ENCODE peak calls at places on chromosomes 6 and 20, in nine cellular contexts. One of them, this sample, is unnamed.

GRCh38 chr6:7541175-7542064 is at the start of gene DSP:
- DNase-seq in A549: peak
- DNase-seq in ovary: no peak
- DNase-seq in Peyer's patch: peak
- DNase-seq in stomach: peak
- DNase-seq in upper lobe of right lung: peak
- DNase-seq in HL-60: no peak
- DNase-seq in left ventricle myocardium inferior: peak
- DNase-seq in fibroblast of villous mesenchyme: no peak
- DNase-seq in this sample: no peak

GRCh38 chr6:117267766-117268534 is 2.6 kb downstream of the VGLL2 start:
- DNase-seq in stomach: no peak
- DNase-seq in HL-60: no peak
- DNase-seq in left ventricle myocardium inferior: no peak
- DNase-seq in Peyer's patch: no peak
- DNase-seq in fibroblast of villous mesenchyme: no peak
- DNase-seq in ovary: no peak
- DNase-seq in upper lobe of right lung: no peak
- DNase-seq in A549: no peak
- DNase-seq in this sample: no peak

GRCh38 chr6:81834141-81834621 is 81.7 kb upstream of the TENT5A start:
- DNase-seq in upper lobe of right lung: no peak
- DNase-seq in Peyer's patch: peak
- DNase-seq in HL-60: no peak
- DNase-seq in A549: no peak
- DNase-seq in fibroblast of villous mesenchyme: peak
- DNase-seq in left ventricle myocardium inferior: peak
- DNase-seq in ovary: peak
- DNase-seq in stomach: peak
- DNase-seq in this sample: peak

GRCh38 chr20:845226-845868 is 11.8 kb downstream of the FAM110A start:
- DNase-seq in ovary: no peak
- DNase-seq in fibroblast of villous mesenchyme: no peak
- DNase-seq in Peyer's patch: no peak
- DNase-seq in A549: no peak
- DNase-seq in HL-60: no peak
- DNase-seq in stomach: no peak
- DNase-seq in left ventricle myocardium inferior: no peak
- DNase-seq in upper lobe of right lung: peak
- DNase-seq in this sample: no peak

GRCh38 chr20:33909331-33909921 is 84.3 kb upstream of the RALY start:
- DNase-seq in HL-60: peak
- DNase-seq in ovary: peak
- DNase-seq in A549: peak
- DNase-seq in left ventricle myocardium inferior: no peak
- DNase-seq in Peyer's patch: no peak
- DNase-seq in fibroblast of villous mesenchyme: peak
- DNase-seq in stomach: peak
- DNase-seq in upper lobe of right lung: no peak
- DNase-seq in this sample: peak

GRCh38 chr6:15974817-15975216 is 154.1 kb upstream of the MYLIP start:
- DNase-seq in fibroblast of villous mesenchyme: no peak
- DNase-seq in left ventricle myocardium inferior: no peak
- DNase-seq in upper lobe of right lung: no peak
- DNase-seq in ovary: no peak
- DNase-seq in A549: no peak
- DNase-seq in HL-60: no peak
- DNase-seq in Peyer's patch: no peak
- DNase-seq in stomach: no peak
- DNase-seq in this sample: no peak

GRCh38 chr6:151034825-151035781 is 169.6 kb downstream of the MTHFD1L start:
- DNase-seq in fibroblast of villous mesenchyme: no peak
- DNase-seq in HL-60: no peak
- DNase-seq in A549: no peak
- DNase-seq in Peyer's patch: no peak
- DNase-seq in left ventricle myocardium inferior: no peak
- DNase-seq in ovary: no peak
- DNase-seq in stomach: no peak
- DNase-seq in upper lobe of right lung: no peak
- DNase-seq in this sample: no peak

GRCh38 chr6:151036869-151037680 is 171.6 kb downstream of the MTHFD1L start:
- DNase-seq in Peyer's patch: peak
- DNase-seq in ovary: no peak
- DNase-seq in HL-60: no peak
- DNase-seq in left ventricle myocardium inferior: no peak
- DNase-seq in stomach: no peak
- DNase-seq in A549: no peak
- DNase-seq in upper lobe of right lung: no peak
- DNase-seq in fibroblast of villous mesenchyme: no peak
- DNase-seq in this sample: no peak

GRCh38 chr6:132731086-132731485 is 17.2 kb upstream of the VNN1 start:
- DNase-seq in Peyer's patch: no peak
- DNase-seq in ovary: no peak
- DNase-seq in stomach: no peak
- DNase-seq in fibroblast of villous mesenchyme: no peak
- DNase-seq in upper lobe of right lung: no peak
- DNase-seq in HL-60: no peak
- DNase-seq in A549: no peak
- DNase-seq in left ventricle myocardium inferior: no peak
- DNase-seq in this sample: no peak

GRCh38 chr6:28729501-28730402 is 194.0 kb downstream of the TRIM27 start:
- DNase-seq in A549: no peak
- DNase-seq in stomach: no peak
- DNase-seq in fibroblast of villous mesenchyme: no peak
- DNase-seq in Peyer's patch: no peak
- DNase-seq in left ventricle myocardium inferior: no peak
- DNase-seq in ovary: no peak
- DNase-seq in upper lobe of right lung: no peak
- DNase-seq in HL-60: no peak
- DNase-seq in this sample: peak

GRCh38 chr20:48075591-48076174 is 290.4 kb upstream of the SULF2 start:
- DNase-seq in upper lobe of right lung: no peak
- DNase-seq in A549: no peak
- DNase-seq in stomach: no peak
- DNase-seq in fibroblast of villous mesenchyme: no peak
- DNase-seq in ovary: no peak
- DNase-seq in Peyer's patch: no peak
- DNase-seq in HL-60: no peak
- DNase-seq in left ventricle myocardium inferior: no peak
- DNase-seq in this sample: no peak

GRCh38 chr6:137150072-137150471 is 23.4 kb downstream of the IL22RA2 start:
- DNase-seq in ovary: no peak
- DNase-seq in left ventricle myocardium inferior: no peak
- DNase-seq in Peyer's patch: no peak
- DNase-seq in A549: no peak
- DNase-seq in HL-60: peak
- DNase-seq in fibroblast of villous mesenchyme: no peak
- DNase-seq in upper lobe of right lung: no peak
- DNase-seq in stomach: no peak
- DNase-seq in this sample: no peak

GRCh38 chr6:142011156-142011555 is 121.6 kb upstream of the GJE1 start:
- DNase-seq in Peyer's patch: no peak
- DNase-seq in upper lobe of right lung: no peak
- DNase-seq in ovary: no peak
- DNase-seq in left ventricle myocardium inferior: no peak
- DNase-seq in stomach: no peak
- DNase-seq in fibroblast of villous mesenchyme: peak
- DNase-seq in HL-60: no peak
- DNase-seq in A549: no peak
- DNase-seq in this sample: peak

GRCh38 chr6:111812080-111813038 is 60.9 kb downstream of the FYN start:
- DNase-seq in HL-60: no peak
- DNase-seq in Peyer's patch: no peak
- DNase-seq in upper lobe of right lung: no peak
- DNase-seq in left ventricle myocardium inferior: no peak
- DNase-seq in stomach: no peak
- DNase-seq in ovary: no peak
- DNase-seq in fibroblast of villous mesenchyme: no peak
- DNase-seq in A549: no peak
- DNase-seq in this sample: no peak

GRCh38 chr6:39051399-39052122 is 3.0 kb downstream of the GLP1R start:
- DNase-seq in fibroblast of villous mesenchyme: no peak
- DNase-seq in upper lobe of right lung: peak
- DNase-seq in Peyer's patch: no peak
- DNase-seq in A549: no peak
- DNase-seq in ovary: no peak
- DNase-seq in HL-60: no peak
- DNase-seq in stomach: no peak
- DNase-seq in left ventricle myocardium inferior: no peak
- DNase-seq in this sample: no peak

GRCh38 chr6:87152528-87152950 is 2.8 kb upstream of the ZNF292 start:
- DNase-seq in ovary: no peak
- DNase-seq in upper lobe of right lung: no peak
- DNase-seq in Peyer's patch: no peak
- DNase-seq in fibroblast of villous mesenchyme: no peak
- DNase-seq in left ventricle myocardium inferior: no peak
- DNase-seq in HL-60: no peak
- DNase-seq in stomach: no peak
- DNase-seq in A549: no peak
- DNase-seq in this sample: peak

GRCh38 chr6:72422126-72422680 is 199.7 kb upstream of the KCNQ5 start:
- DNase-seq in A549: no peak
- DNase-seq in fibroblast of villous mesenchyme: no peak
- DNase-seq in upper lobe of right lung: no peak
- DNase-seq in HL-60: no peak
- DNase-seq in Peyer's patch: no peak
- DNase-seq in left ventricle myocardium inferior: no peak
- DNase-seq in stomach: no peak
- DNase-seq in ovary: no peak
- DNase-seq in this sample: no peak

GRCh38 chr6:85544776-85545175 is 48.9 kb downstream of the SNX14 start:
- DNase-seq in upper lobe of right lung: no peak
- DNase-seq in A549: no peak
- DNase-seq in stomach: no peak
- DNase-seq in HL-60: no peak
- DNase-seq in fibroblast of villous mesenchyme: no peak
- DNase-seq in Peyer's patch: no peak
- DNase-seq in ovary: no peak
- DNase-seq in left ventricle myocardium inferior: no peak
- DNase-seq in this sample: no peak

DNA sequence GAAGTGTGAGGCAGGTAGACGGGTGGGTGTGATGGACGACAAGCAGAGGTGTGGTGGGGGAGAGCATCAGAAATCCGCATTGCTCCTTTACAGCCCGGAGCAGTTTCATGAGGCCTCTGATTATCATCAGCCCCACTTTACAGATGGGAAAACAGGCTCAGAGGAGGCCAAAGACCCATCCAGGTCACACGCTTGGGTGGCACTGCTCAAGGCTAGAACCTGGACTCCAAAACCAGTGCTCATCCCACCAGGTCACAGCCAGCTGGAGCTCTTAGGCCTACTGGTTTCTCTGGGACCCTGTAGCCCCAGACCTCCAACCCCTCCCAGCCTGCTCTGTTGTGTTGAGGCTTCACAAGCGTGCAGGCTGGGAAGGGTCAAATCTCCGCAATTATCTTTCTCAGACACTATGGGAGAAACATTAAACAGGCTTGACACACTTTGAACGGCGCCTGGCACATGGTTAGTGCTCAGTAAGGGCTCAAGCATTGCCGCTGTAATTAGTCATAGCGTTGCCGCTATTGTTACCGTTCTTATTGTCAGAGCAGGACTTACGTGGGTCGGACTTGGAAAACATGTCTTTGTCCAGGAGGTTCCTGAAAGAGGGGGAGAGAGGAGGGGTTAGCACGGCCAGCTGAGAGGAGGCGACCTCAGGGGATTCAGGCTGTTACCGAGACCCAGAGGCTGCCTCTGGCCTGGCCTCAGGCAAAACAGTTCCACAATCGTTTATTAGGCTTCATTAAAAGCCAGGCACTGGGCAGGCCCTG is 16.6 kb downstream of the CPNE5 start:
- DNase-seq in upper lobe of right lung: no peak
- DNase-seq in ovary: no peak
- DNase-seq in A549: no peak
- DNase-seq in left ventricle myocardium inferior: no peak
- DNase-seq in Peyer's patch: no peak
- DNase-seq in HL-60: no peak
- DNase-seq in fibroblast of villous mesenchyme: no peak
- DNase-seq in stomach: no peak
- DNase-seq in this sample: peak
- H3K4me3 ChIP-seq in upper lobe of right lung: no peak
- H3K4me3 ChIP-seq in ovary: no peak
- H3K4me3 ChIP-seq in A549: no peak
- H3K4me3 ChIP-seq in left ventricle myocardium inferior: no peak
- H3K4me3 ChIP-seq in Peyer's patch: no peak
- H3K4me3 ChIP-seq in HL-60: no peak
- H3K4me3 ChIP-seq in fibroblast of villous mesenchyme: no peak
- H3K4me3 ChIP-seq in stomach: no peak
- H3K4me3 ChIP-seq in this sample: no peak

GRCh38 chr6:169238766-169239165 is 14.9 kb downstream of the THBS2 start:
- DNase-seq in left ventricle myocardium inferior: no peak
- DNase-seq in fibroblast of villous mesenchyme: no peak
- DNase-seq in Peyer's patch: peak
- DNase-seq in stomach: no peak
- DNase-seq in A549: no peak
- DNase-seq in upper lobe of right lung: no peak
- DNase-seq in HL-60: no peak
- DNase-seq in ovary: no peak
- DNase-seq in this sample: no peak
- TF ChIP-seq CTCF in left ventricle myocardium inferior: no peak
- TF ChIP-seq CTCF in fibroblast of villous mesenchyme: no peak
- TF ChIP-seq CTCF in Peyer's patch: no peak
- TF ChIP-seq CTCF in stomach: no peak
- TF ChIP-seq CTCF in A549: no peak
- TF ChIP-seq CTCF in upper lobe of right lung: no peak
- TF ChIP-seq CTCF in HL-60: no peak
- TF ChIP-seq CTCF in ovary: no peak
- TF ChIP-seq CTCF in this sample: no peak

GRCh38 chr6:154515808-154516207 is 5.3 kb upstream of the CNKSR3 start:
- DNase-seq in left ventricle myocardium inferior: no peak
- DNase-seq in A549: no peak
- DNase-seq in stomach: no peak
- DNase-seq in fibroblast of villous mesenchyme: no peak
- DNase-seq in upper lobe of right lung: no peak
- DNase-seq in HL-60: no peak
- DNase-seq in ovary: no peak
- DNase-seq in Peyer's patch: no peak
- DNase-seq in this sample: peak
- H3K4me3 ChIP-seq in left ventricle myocardium inferior: peak
- H3K4me3 ChIP-seq in A549: no peak
- H3K4me3 ChIP-seq in stomach: peak
- H3K4me3 ChIP-seq in fibroblast of villous mesenchyme: no peak
- H3K4me3 ChIP-seq in upper lobe of right lung: peak
- H3K4me3 ChIP-seq in HL-60: no peak
- H3K4me3 ChIP-seq in ovary: peak
- H3K4me3 ChIP-seq in Peyer's patch: no peak
- H3K4me3 ChIP-seq in this sample: peak

DNA sequence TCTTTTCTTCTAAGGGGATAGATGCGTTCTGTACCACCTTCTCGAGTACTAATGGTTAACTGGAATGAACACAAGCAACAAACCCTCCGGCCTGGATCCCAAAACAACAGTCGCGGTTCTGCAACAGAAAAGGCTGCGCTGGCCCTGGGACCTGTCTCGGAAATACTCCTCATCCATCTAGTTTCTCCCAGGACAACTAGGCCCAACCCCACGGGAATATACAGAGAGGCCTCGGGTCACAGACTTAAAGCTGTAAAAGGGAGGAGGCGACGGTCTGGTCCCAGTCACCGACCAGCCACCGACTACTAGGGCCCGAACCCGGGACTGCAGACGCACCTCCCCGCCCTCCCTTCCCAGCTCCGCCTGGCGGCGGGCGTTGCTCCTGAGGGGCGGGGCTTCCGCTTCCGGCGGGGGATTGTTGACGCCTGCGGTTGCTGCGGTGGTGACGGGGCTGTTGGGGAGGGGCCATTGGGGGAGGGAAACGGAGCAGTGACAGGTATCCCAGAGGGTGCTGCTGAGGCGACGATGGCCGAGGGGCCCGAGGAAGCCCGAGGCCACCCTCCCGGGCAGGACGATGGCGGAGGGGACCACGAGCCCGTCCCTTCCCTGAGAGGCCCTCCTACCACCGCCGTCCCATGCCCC is at the start of gene FAM8A1:
- DNase-seq in A549: peak
- DNase-seq in Peyer's patch: peak
- DNase-seq in HL-60: peak
- DNase-seq in fibroblast of villous mesenchyme: peak
- DNase-seq in upper lobe of right lung: peak
- DNase-seq in ovary: peak
- DNase-seq in left ventricle myocardium inferior: peak
- DNase-seq in stomach: peak
- DNase-seq in this sample: peak
- TF ChIP-seq CTCF in A549: no peak
- TF ChIP-seq CTCF in Peyer's patch: peak
- TF ChIP-seq CTCF in HL-60: peak
- TF ChIP-seq CTCF in fibroblast of villous mesenchyme: peak
- TF ChIP-seq CTCF in upper lobe of right lung: peak
- TF ChIP-seq CTCF in ovary: peak
- TF ChIP-seq CTCF in left ventricle myocardium inferior: peak
- TF ChIP-seq CTCF in stomach: peak
- TF ChIP-seq CTCF in this sample: peak

This sample was measured in fibroblast of pulmonary artery.